ENCODE peak calls at places on chromosomes 16 and 17, in ten cellular contexts. K is mammary epithelial cell, P is neural progenitor cell, B is adrenal gland, S is Caco-2, H is Peyer's patch, C is BJ, J is AG04449, Q is GM12865, T is fibroblast of mammary gland. I is an unnamed sample.

GRCh38 chr16:51982715-51983680 is 563.9 kb downstream of the TOX3 start:
- DNase-seq in K (peak), P (peak), B (peak), S (peak), H (no peak), C (no peak), J (peak), Q (peak), T (peak), I (no peak)

GRCh38 chr16:78520470-78520869 is 421.0 kb downstream of the WWOX start:
- DNase-seq in K (no peak), P (no peak), B (no peak), S (no peak), H (no peak), C (no peak), J (no peak), Q (no peak), T (no peak), I (no peak)

GRCh38 chr17:50361561-50362480 is 11.2 kb downstream of the MRPL27 start:
- DNase-seq in K (peak), P (peak), B (peak), S (peak), H (peak), C (no peak), J (no peak), Q (peak), T (peak), I (peak)

GRCh38 chr17:39818282-39819000 is 45.7 kb downstream of the IKZF3 start:
- DNase-seq in K (no peak), P (no peak), B (no peak), S (no peak), H (no peak), C (no peak), J (no peak), Q (peak), T (no peak), I (no peak)

GRCh38 chr17:29627951-29628350 is 5.2 kb upstream of the CORO6 start:
- DNase-seq in K (no peak), P (no peak), B (no peak), S (no peak), H (no peak), C (no peak), J (no peak), Q (no peak), T (no peak), I (no peak)

GRCh38 chr17:76371656-76372628 is 12.5 kb upstream of the SPHK1 start:
- DNase-seq in K (peak), P (no peak), B (no peak), S (no peak), H (no peak), C (peak), J (peak), Q (no peak), T (peak), I (no peak)

GRCh38 chr16:3494574-3494973 is 715 bp downstream of the C16orf90 start:
- DNase-seq in K (no peak), P (no peak), B (no peak), S (no peak), H (no peak), C (no peak), J (no peak), Q (no peak), T (no peak), I (no peak)

GRCh38 chr17:48871551-48872351 is 20.8 kb upstream of the ATP5MC1 start:
- DNase-seq in K (no peak), P (no peak), B (peak), S (peak), H (no peak), C (no peak), J (no peak), Q (no peak), T (no peak), I (peak)

GRCh38 chr17:4733073-4733531 is 1.9 kb downstream of the MED11 start:
- DNase-seq in K (no peak), P (no peak), B (no peak), S (no peak), H (peak), C (no peak), J (no peak), Q (peak), T (no peak), I (no peak)

GRCh38 chr17:76550712-76551615 is 11.1 kb downstream of the PRCD start:
- DNase-seq in K (peak), P (no peak), B (peak), S (no peak), H (no peak), C (no peak), J (no peak), Q (peak), T (peak), I (no peak)

GRCh38 chr17:21289175-21289901 is 4.8 kb downstream of the MAP2K3 start:
- DNase-seq in K (no peak), P (no peak), B (no peak), S (no peak), H (no peak), C (no peak), J (no peak), Q (no peak), T (no peak), I (no peak)

GRCh38 chr17:74201250-74201649 is 2.2 kb upstream of the RPL38 start:
- DNase-seq in K (peak), P (no peak), B (peak), S (no peak), H (no peak), C (no peak), J (no peak), Q (no peak), T (peak), I (no peak)

DNA sequence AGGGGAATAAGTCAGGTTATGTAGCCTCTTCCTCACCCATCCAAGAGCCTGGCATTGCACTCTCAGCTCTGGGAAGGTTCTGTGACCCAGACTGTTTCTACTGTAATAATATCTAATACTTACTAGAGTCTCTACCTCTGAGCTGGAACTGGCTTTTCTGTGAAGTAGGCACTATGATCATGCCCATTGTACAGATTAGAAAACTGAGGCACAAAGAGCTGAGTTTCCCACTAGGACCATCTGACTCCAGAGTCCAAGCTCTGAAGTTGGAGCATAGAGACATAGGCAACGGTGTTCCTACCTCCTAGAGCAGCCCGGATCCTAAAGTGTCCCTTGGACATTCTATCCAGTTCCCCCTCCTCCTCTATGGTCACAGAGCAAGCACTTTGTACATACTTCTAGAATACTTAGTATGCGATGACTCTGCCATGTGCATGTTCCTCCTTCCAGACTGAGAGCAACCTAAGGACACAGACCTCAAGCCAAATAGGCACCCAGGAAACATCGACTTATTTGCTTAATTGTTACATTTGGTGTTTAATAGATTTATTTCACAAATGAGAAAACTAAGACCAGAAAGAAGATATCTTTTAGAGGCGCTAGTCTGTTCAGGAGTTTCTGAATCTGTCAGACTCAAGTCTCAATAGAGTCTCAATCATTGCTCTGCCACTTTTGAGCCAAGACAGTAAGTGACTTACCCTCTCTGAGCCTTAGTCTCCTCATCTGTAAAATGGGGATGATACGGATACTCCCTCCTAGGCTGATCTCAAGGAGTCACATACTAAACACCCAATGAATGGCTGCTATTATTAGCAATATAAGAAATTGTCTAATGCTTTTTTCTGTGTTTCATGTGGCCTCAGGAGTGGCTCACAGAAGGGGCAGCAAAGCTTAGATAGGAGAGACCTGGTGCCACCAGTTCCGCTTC is 3.6 kb downstream of the CLEC19A start:
- DNase-seq in K (no peak), P (peak), B (no peak), S (no peak), H (no peak), C (no peak), J (no peak), Q (no peak), T (peak), I (no peak)
- H3K4me3 ChIP-seq in K (no peak), P (no peak), B (no peak), S (no peak), H (no peak), C (no peak), J (no peak), Q (no peak), T (no peak), I (no peak)

DNA sequence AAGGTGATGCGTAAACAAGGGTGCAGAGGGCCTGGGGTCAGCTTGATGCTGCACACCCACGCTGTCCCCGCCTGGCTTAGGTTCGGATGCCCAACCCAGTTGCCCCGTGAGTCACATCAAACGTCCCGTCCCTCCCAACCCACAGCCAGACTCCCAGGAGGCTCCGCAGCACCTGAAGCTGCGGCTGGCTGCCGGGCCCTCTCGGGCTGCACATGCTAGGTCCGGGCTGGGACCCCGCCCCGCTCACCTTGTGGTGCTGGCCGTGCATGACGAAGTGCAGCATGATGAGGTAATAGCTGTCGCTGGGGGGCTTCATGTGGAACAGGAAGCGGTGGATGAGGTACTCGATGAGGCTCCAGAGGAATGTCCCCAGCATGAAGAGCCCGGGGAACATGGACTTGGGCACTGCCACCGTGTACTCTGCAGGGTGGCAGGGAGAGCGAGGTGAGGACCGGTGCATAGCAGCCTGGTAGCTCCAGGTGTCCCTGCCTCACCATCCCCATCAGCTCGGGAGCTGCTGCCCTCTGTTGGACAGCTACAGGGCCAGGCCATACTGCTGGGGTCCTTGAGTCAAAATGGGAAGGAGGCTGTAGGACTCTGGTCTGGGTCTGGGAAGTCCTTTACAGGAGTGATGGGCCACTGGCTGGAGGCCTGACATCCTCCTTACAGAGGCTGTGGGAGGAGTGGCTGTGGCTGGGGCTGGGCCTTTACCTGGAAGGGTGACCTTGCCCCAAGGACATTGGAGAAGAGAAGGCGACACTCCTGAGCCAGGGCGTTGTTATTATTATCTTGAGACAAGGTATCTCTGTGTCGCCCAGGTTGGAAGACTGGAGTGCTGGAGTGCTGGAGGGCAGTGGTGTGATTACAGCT is 18.3 kb upstream of the MLKL start:
- DNase-seq in K (no peak), P (no peak), B (no peak), S (peak), H (no peak), C (no peak), J (no peak), Q (no peak), T (no peak), I (no peak)
- H3K4me3 ChIP-seq in K (no peak), P (no peak), B (no peak), S (no peak), H (no peak), C (no peak), J (no peak), Q (no peak), T (no peak), I (no peak)

DNA sequence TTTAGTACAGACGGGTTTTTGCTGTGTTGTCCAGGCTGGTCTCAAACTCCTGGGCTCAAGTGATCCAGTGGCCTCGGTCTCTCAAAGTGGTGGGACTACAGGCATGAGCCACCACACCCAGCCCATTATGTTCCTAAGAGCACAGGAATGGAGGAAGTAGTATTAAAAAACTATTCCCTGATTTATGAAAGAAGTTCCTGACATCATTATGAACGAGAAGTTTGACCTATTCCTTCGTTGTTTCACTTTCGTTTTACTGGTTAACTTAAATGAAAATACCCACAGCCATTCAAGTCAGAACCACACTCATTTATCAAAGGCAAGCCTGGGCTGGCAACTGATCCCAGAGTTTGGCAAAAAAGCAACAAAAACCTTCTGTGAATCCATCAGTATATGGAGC is 13.5 kb upstream of the CBX4 start:
- DNase-seq in K (peak), P (no peak), B (no peak), S (no peak), H (no peak), C (no peak), J (no peak), Q (no peak), T (peak), I (no peak)
- H3K4me3 ChIP-seq in K (peak), P (no peak), B (no peak), S (no peak), H (peak), C (no peak), J (no peak), Q (peak), T (peak), I (peak)

DNA sequence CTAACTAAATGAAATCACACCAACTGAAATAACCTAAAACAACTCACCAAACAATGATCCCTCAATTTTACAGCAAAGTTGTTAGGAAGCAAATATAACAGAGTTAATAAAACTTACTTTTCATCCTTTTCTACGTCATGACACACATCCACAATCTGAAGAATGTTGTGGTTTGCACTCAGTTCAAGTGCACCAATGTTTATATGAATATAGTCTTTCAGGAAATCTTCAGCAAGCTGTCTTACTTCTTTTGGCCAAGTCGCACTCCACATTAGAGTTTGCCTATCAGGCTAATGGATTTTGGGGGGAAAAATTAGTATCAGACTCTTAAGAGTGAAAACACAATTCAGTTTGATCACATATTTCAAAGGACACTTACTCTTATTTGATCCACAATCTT is 3.3 kb downstream of the DDX5 start:
- DNase-seq in K (no peak), P (no peak), B (no peak), S (no peak), H (no peak), C (no peak), J (no peak), Q (no peak), T (no peak), I (no peak)
- H3K4me3 ChIP-seq in K (no peak), P (no peak), B (no peak), S (no peak), H (peak), C (no peak), J (no peak), Q (no peak), T (no peak), I (no peak)

GRCh38 chr17:17702370-17702769 is 21.1 kb downstream of the RAI1 start:
- DNase-seq in K (no peak), P (no peak), B (no peak), S (no peak), H (no peak), C (no peak), J (no peak), Q (no peak), T (no peak), I (no peak)

GRCh38 chr17:17701658-17702057 is 20.4 kb downstream of the RAI1 start:
- DNase-seq in K (no peak), P (no peak), B (no peak), S (no peak), H (no peak), C (no peak), J (no peak), Q (no peak), T (no peak), I (no peak)

GRCh38 chr17:17701112-17701511 is 19.9 kb downstream of the RAI1 start:
- DNase-seq in K (no peak), P (no peak), B (no peak), S (no peak), H (no peak), C (no peak), J (no peak), Q (no peak), T (no peak), I (no peak)

GRCh38 chr17:17698869-17699351 is 17.7 kb downstream of the RAI1 start:
- DNase-seq in K (no peak), P (peak), B (no peak), S (no peak), H (no peak), C (no peak), J (no peak), Q (no peak), T (peak), I (no peak)

DNA sequence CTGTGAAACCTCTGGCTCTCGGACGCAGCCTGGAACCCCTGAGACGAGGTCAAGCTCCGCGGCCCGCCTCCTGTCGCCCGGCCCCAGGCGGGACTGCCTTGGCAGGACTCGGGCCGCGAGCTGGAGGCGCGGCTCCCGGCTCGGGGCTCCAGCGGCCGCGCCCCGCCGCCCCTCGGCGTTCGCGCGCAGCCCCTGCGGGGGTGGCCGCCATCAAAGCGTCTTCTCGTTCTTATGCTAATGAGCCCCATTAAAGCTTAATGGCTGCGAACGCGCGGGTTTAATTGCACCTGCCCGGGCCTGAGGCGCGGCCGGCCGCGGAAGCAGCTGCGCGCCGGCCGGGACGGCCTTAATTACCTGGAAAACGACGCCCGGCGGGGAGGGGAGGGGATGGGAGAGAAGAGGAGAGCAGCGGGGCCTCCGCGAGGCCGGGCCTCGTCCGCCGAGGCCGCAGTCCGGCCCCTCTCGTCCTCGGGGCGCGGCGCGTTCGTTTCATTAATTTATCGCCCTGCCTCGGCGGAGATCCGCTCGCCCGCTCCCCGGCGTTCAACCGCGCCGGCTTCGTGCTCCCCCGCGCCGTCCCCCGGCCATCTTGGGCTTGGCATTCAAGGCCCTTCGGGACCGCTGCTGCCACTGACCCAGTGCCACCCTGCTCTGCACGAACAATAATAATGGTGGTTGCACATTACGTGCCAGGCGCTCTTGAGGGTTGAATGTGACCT is 19.2 kb downstream of the RAI1 start:
- DNase-seq in K (no peak), P (peak), B (no peak), S (no peak), H (no peak), C (no peak), J (no peak), Q (no peak), T (no peak), I (no peak)
- H3K4me3 ChIP-seq in K (no peak), P (peak), B (no peak), S (no peak), H (peak), C (no peak), J (no peak), Q (no peak), T (no peak), I (peak)